ENCODE peak calls at places on chromosomes 5 and 9, in seven cellular contexts. F is SK-N-SH, B is psoas muscle, S is OCI-LY7, H is spleen, K is heart left ventricle, A is tibial artery. U is an unnamed sample. For H3K4me1, the result is how much of the 10 kb centered on the place peaks cover.

GRCh38 chr5:126341906-126342625 is 81.1 kb upstream of the GRAMD2B start:
- DNase-seq in F (no peak), B (no peak), S (no peak), H (no peak), K (no peak), A (no peak), U (no peak)

GRCh38 chr9:17528859-17529258 is 50.0 kb upstream of the SH3GL2 start:
- DNase-seq in F (no peak), B (no peak), S (peak), H (no peak), K (no peak), A (no peak), U (no peak)

GRCh38 chr9:80197661-80198060 is 625.9 kb downstream of the TLE4 start:
- DNase-seq in F (no peak), B (no peak), S (no peak), H (no peak), K (no peak), A (no peak), U (no peak)

GRCh38 chr9:91483835-91484234 is 60.2 kb upstream of the NFIL3 start:
- DNase-seq in F (no peak), B (no peak), S (no peak), H (no peak), K (no peak), A (no peak), U (no peak)

GRCh38 chr5:82684153-82684552 is 393.0 kb downstream of the TMEM167A start:
- DNase-seq in F (no peak), B (no peak), S (no peak), H (no peak), K (no peak), A (peak), U (no peak)

GRCh38 chr9:125760537-125760936 is 13.4 kb downstream of the PBX3 start:
- DNase-seq in F (no peak), B (no peak), S (no peak), H (no peak), K (no peak), A (no peak), U (no peak)

GRCh38 chr5:144198386-144198785 is 27.7 kb downstream of the KCTD16 start:
- DNase-seq in F (no peak), B (no peak), S (no peak), H (no peak), K (no peak), A (no peak), U (no peak)

GRCh38 chr5:83632874-83633273 is 87.8 kb downstream of the HAPLN1 start:
- DNase-seq in F (no peak), B (no peak), S (no peak), H (no peak), K (no peak), A (no peak), U (no peak)

GRCh38 chr5:114952876-114953275 is 216.8 kb downstream of the TRIM36 start:
- DNase-seq in F (no peak), B (no peak), S (no peak), H (no peak), K (no peak), A (no peak), U (no peak)

GRCh38 chr9:120856700-120857099 is 14.0 kb upstream of the PSMD5 start:
- DNase-seq in F (no peak), B (no peak), S (no peak), H (no peak), K (no peak), A (no peak), U (no peak)

GRCh38 chr5:161376034-161376433 is 170.5 kb downstream of the GABRB2 start:
- DNase-seq in F (no peak), B (no peak), S (no peak), H (no peak), K (no peak), A (no peak), U (no peak)

GRCh38 chr5:132493241-132493640 is 2.7 kb upstream of the IRF1 start:
- DNase-seq in F (no peak), B (no peak), S (no peak), H (no peak), K (no peak), A (no peak), U (no peak)

GRCh38 chr9:32136700-32137339 is 247.6 kb upstream of the ACO1 start:
- DNase-seq in F (peak), B (no peak), S (no peak), H (no peak), K (no peak), A (no peak), U (peak)

GRCh38 chr9:135998410-135999071 is 37.4 kb upstream of the UBAC1 start:
- DNase-seq in F (no peak), B (no peak), S (no peak), H (no peak), K (no peak), A (no peak), U (no peak)

GRCh38 chr9:131382850-131383729 is 10.8 kb upstream of the PRRC2B start:
- DNase-seq in F (no peak), B (peak), S (no peak), H (no peak), K (peak), A (no peak), U (no peak)

GRCh38 chr5:160463775-160464465 is 42.3 kb downstream of the PTTG1 start:
- DNase-seq in F (no peak), B (no peak), S (no peak), H (no peak), K (no peak), A (no peak), U (no peak)

GRCh38 chr5:34648522-34649158 is 7.5 kb upstream of the RAI14 start:
- DNase-seq in F (no peak), B (no peak), S (no peak), H (no peak), K (no peak), A (no peak), U (no peak)

GRCh38 chr5:179319123-179319522 is 26.1 kb downstream of the ADAMTS2 start:
- DNase-seq in F (no peak), B (peak), S (no peak), H (peak), K (peak), A (no peak), U (no peak)

GRCh38 chr5:36193746-36194145 is 41.8 kb downstream of the SKP2 start:
- DNase-seq in F (no peak), B (no peak), S (no peak), H (no peak), K (no peak), A (no peak), U (no peak)

GRCh38 chr5:37816883-37817282 is 23.0 kb downstream of the GDNF start:
- DNase-seq in F (no peak), B (no peak), S (no peak), H (no peak), K (no peak), A (no peak), U (peak)

GRCh38 chr5:117255211-117256032 is 680.8 kb upstream of the SEMA6A start:
- DNase-seq in F (no peak), B (no peak), S (no peak), H (no peak), K (no peak), A (no peak), U (no peak)

GRCh38 chr9:136762915-136763648 is 1.2 kb downstream of the LCN15 start:
- DNase-seq in F (peak), B (no peak), S (peak), H (no peak), K (no peak), A (no peak), U (peak)

GRCh38 chr5:139243425-139243965 is 45.3 kb upstream of the SIL1 start:
- DNase-seq in F (no peak), B (no peak), S (no peak), H (no peak), K (no peak), A (no peak), U (no peak)

GRCh38 chr5:78242001-78242400 is 52.5 kb downstream of the AP3B1 start:
- DNase-seq in F (no peak), B (no peak), S (no peak), H (no peak), K (no peak), A (no peak), U (no peak)

GRCh38 chr9:92722386-92723298 is 42.0 kb downstream of the BICD2 start:
- DNase-seq in F (no peak), B (no peak), S (peak), H (no peak), K (no peak), A (no peak), U (no peak)

GRCh38 chr9:92720209-92720765 is 44.3 kb downstream of the BICD2 start:
- DNase-seq in F (no peak), B (no peak), S (peak), H (no peak), K (no peak), A (no peak), U (no peak)

GRCh38 chr9:92723299-92723625 is 41.4 kb downstream of the BICD2 start:
- DNase-seq in F (no peak), B (no peak), S (no peak), H (no peak), K (no peak), A (no peak), U (no peak)

GRCh38 chr9:92720807-92721535 is 43.7 kb downstream of the BICD2 start:
- DNase-seq in F (no peak), B (no peak), S (peak), H (no peak), K (no peak), A (no peak), U (no peak)

DNA sequence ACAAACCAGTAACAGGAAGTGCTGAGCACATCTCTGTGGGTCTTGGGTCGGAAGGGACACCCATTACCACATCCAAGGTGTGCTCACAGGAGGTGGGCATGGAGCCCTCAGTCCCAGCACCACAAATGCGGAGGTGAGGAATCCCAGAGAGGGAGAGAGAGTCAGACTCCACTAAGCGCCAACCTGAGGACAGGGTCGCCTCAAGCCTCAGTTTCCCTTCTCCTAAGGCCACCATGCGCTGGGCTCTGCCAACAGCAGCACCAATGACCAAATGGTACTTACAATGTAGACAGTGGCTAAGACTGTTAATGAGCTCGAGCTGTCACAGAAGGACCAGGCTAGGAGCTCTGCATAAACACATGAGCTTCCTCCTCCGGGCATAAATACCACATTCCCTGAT is 43.1 kb downstream of the BICD2 start:
- DNase-seq in F (no peak), B (no peak), S (no peak), H (no peak), K (no peak), A (no peak), U (no peak)
- H3K4me1 ChIP-seq in F (under half), B (under half), S (half or more), H (under half), K (under half), A (under half), U (under half)

DNA sequence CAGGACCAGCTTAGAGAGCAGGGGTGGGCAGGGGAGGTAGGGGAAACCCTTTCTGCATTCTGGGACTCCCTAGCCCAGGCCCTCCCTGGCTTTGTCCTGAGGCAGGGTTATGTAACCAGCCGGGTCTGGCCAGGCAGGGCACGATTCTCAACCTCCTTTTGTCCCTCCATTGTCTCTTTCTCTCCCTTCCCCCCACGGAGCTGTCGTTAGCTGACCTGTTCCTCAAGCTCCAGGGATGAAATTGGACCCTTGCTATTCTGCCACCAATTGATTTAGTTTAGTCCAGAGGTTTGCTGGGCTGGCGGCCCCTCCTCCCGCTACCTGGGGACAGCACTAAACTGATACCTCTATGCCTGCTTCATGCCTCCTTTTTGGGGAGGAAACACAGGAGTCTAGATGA is 9.4 kb upstream of the NDST1 start:
- DNase-seq in F (no peak), B (no peak), S (no peak), H (no peak), K (no peak), A (no peak), U (no peak)
- H3K4me3 ChIP-seq in F (no peak), B (no peak), S (no peak), H (no peak), K (no peak), A (no peak), U (no peak)

GRCh38 chr5:4018968-4019766 is 423.5 kb downstream of the IRX1 start:
- DNase-seq in F (no peak), B (no peak), S (no peak), H (no peak), K (no peak), A (no peak), U (no peak)

GRCh38 chr5:4019841-4020240 is 424.2 kb downstream of the IRX1 start:
- DNase-seq in F (no peak), B (no peak), S (no peak), H (no peak), K (no peak), A (no peak), U (no peak)

GRCh38 chr5:4018007-4018406 is 422.4 kb downstream of the IRX1 start:
- DNase-seq in F (no peak), B (no peak), S (no peak), H (no peak), K (no peak), A (no peak), U (no peak)

GRCh38 chr5:4015709-4016108 is 420.1 kb downstream of the IRX1 start:
- DNase-seq in F (no peak), B (no peak), S (no peak), H (no peak), K (no peak), A (no peak), U (no peak)

GRCh38 chr5:4017076-4017803 is 421.6 kb downstream of the IRX1 start:
- DNase-seq in F (no peak), B (no peak), S (no peak), H (no peak), K (no peak), A (no peak), U (no peak)
- H3K4me1 ChIP-seq in F (under half), B (under half), S (under half), H (under half), K (under half), A (under half), U (under half)

DNA sequence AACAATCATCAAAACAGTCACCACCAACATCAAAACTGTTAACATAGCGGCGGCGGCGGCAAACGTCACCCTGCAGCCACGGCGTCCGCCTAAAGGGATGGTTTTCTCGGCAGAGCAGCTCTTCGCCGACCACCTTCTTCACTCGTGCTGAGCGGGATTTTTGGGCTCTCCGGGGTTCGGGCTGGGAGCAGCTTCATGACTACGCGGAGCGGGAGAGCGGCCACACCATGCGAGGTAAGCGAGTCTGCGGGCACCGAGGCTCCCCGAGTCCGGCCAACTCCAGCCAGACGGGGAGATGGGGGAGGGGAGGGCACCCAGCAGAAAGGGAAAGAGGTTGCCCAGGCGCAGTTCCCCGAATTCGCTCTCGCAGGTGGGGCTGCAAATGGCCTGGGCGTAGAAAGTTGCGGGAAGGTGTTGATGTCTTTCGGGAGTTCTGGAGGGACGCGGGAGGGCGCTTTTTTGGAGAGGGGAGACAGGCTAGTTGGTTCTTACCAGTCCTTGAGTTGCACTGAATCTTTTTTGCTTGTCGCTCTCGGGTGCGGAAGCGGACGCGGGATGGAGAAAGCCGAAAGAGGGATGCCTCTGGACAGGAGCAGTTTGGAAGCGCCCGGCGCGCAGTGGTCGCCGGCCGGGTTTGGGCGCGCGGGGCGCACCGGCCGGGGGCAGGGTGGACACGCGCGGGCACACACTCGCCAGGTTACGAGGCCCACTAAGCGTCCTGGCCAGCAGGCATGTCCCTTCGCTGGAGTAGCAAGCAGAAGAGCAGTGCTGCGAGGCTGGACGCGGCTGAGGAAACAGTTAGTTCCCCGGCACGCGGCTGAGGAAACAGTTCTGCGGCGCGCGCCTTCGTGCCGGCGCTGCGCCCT is 848 bp downstream of the RORB start:
- DNase-seq in F (peak), B (peak), S (no peak), H (peak), K (peak), A (no peak), U (peak)
- H3K4me3 ChIP-seq in F (peak), B (peak), S (no peak), H (peak), K (peak), A (peak), U (peak)

GRCh38 chr5:124652514-124652819 is 94.0 kb downstream of the ZNF608 start:
- DNase-seq in F (no peak), B (no peak), S (no peak), H (no peak), K (no peak), A (no peak), U (no peak)
- H3K4me1 ChIP-seq in F (under half), B (under half), S (half or more), H (half or more), K (under half), A (under half), U (under half)

GRCh38 chr9:126915846-126916543 is 1.4 kb downstream of the RALGPS1 start:
- DNase-seq in F (no peak), B (no peak), S (no peak), H (peak), K (no peak), A (no peak), U (no peak)
- H3K4me3 ChIP-seq in F (peak), B (peak), S (peak), H (peak), K (peak), A (no peak), U (no peak)